ENCODE peak calls at places on chromosomes 6 and 20, in eight cellular contexts. E is activated naive CD8-positive, alpha-beta T cell treated with anti-CD3 and anti-CD28 coated beads, Interleukin-2, amount 10 ng/mL, durations not matched to agents 7 days and 5 days; Y is cardiac muscle cell; B is amygdala; P is NAMALWA; L is activated CD4-positive, alpha-beta T cell treated with anti-CD3 and anti-CD28 coated beads, Interleukin-2, amount 50 U/mL, for 48 hours; C is BJ; R is mesenchymal stem cell. W is an unnamed sample.

GRCh38 chr6:84137051-84137375 is 90.4 kb downstream of the CEP162 start:
- DNase-seq in E (no peak), Y (no peak), B (no peak), P (no peak), L (no peak), C (no peak), R (no peak), W (no peak)

GRCh38 chr20:571754-572331 is 28.3 kb upstream of the CSNK2A1 start:
- DNase-seq in E (no peak), Y (peak; percentile 25), B (no peak), P (no peak), L (no peak), C (no peak), R (no peak), W (peak; percentile 66)

GRCh38 chr6:87196275-87196842 is 41.0 kb downstream of the ZNF292 start:
- DNase-seq in E (no peak), Y (no peak), B (no peak), P (no peak), L (no peak), C (no peak), R (no peak), W (no peak)

GRCh38 chr20:10217517-10218410 is 866 bp upstream of the SNAP25 start:
- DNase-seq in E (peak; percentile 23), Y (peak; percentile 92), B (peak; percentile 42), P (no peak), L (peak; percentile 24), C (peak; percentile 64), R (peak; percentile 97), W (peak; percentile 70)

GRCh38 chr6:62716719-62717118 is 430.7 kb upstream of the KHDRBS2 start:
- DNase-seq in E (no peak), Y (no peak), B (no peak), P (no peak), L (no peak), C (no peak), R (no peak), W (no peak)

GRCh38 chr6:46925563-46926253 is 4.0 kb upstream of the ADGRF5 start:
- DNase-seq in E (no peak), Y (no peak), B (no peak), P (no peak), L (no peak), C (peak; percentile 27), R (peak; percentile 66), W (no peak)

GRCh38 chr6:167826230-167827061 is at the start of gene AFDN:
- DNase-seq in E (peak; percentile 80), Y (peak; percentile 82), B (peak; percentile 42), P (peak; percentile 70), L (peak; percentile 62), C (no peak), R (peak; percentile 63), W (peak; percentile 74)

GRCh38 chr20:24236204-24236603 is 233.2 kb upstream of the SYNDIG1 start:
- DNase-seq in E (no peak), Y (no peak), B (no peak), P (no peak), L (no peak), C (no peak), R (no peak), W (no peak)

GRCh38 chr6:41780623-41781301 is at the start of gene PRICKLE4:
- DNase-seq in E (no peak), Y (peak; percentile 56), B (no peak), P (no peak), L (no peak), C (no peak), R (peak; percentile 30), W (peak; percentile 55)

GRCh38 chr6:34084591-34085280 is 61.2 kb downstream of the GRM4 start:
- DNase-seq in E (no peak), Y (no peak), B (no peak), P (no peak), L (no peak), C (no peak), R (no peak), W (no peak)

GRCh38 chr6:82076855-82077254 is 170.7 kb downstream of the IBTK start:
- DNase-seq in E (no peak), Y (no peak), B (no peak), P (no peak), L (no peak), C (no peak), R (no peak), W (no peak)

GRCh38 chr6:18845891-18846290 is 458.7 kb downstream of the RNF144B start:
- DNase-seq in E (no peak), Y (no peak), B (no peak), P (no peak), L (no peak), C (no peak), R (no peak), W (no peak)

GRCh38 chr6:69719602-69720193 is 77.1 kb downstream of the LMBRD1 start:
- DNase-seq in E (no peak), Y (peak; percentile 39), B (no peak), P (peak; percentile 55), L (no peak), C (no peak), R (peak; percentile 41), W (no peak)

GRCh38 chr20:51020657-51021056 is 2.2 kb downstream of the KCNG1 start:
- DNase-seq in E (no peak), Y (no peak), B (no peak), P (no peak), L (no peak), C (no peak), R (no peak), W (no peak)

GRCh38 chr6:79432726-79433125 is 104.5 kb downstream of the LCA5 start:
- DNase-seq in E (no peak), Y (no peak), B (no peak), P (no peak), L (no peak), C (no peak), R (no peak), W (no peak)

GRCh38 chr6:122735618-122736017 is 43.9 kb upstream of the FABP7 start:
- DNase-seq in E (no peak), Y (no peak), B (no peak), P (no peak), L (no peak), C (no peak), R (no peak), W (no peak)

GRCh38 chr6:157860505-157860991 is 37.5 kb downstream of the SNX9 start:
- DNase-seq in E (no peak), Y (no peak), B (no peak), P (no peak), L (no peak), C (no peak), R (peak; percentile 59), W (no peak)

GRCh38 chr20:52852695-52853094 is 119.5 kb upstream of the TSHZ2 start:
- DNase-seq in E (no peak), Y (no peak), B (no peak), P (no peak), L (no peak), C (no peak), R (no peak), W (no peak)

GRCh38 chr6:152127429-152128165 is 320.1 kb downstream of the ESR1 start:
- DNase-seq in E (no peak), Y (no peak), B (no peak), P (no peak), L (no peak), C (no peak), R (peak; percentile 13), W (no peak)

GRCh38 chr20:846894-847278 is 13.4 kb downstream of the FAM110A start:
- DNase-seq in E (peak; percentile 76), Y (no peak), B (no peak), P (peak; percentile 80), L (peak; percentile 53), C (no peak), R (no peak), W (no peak)

GRCh38 chr6:151494235-151494950 is 576 bp downstream of the CCDC170 start:
- DNase-seq in E (peak; percentile 45), Y (peak; percentile 32), B (no peak), P (no peak), L (peak; percentile 7), C (no peak), R (peak; percentile 70), W (no peak)

GRCh38 chr6:114514153-114514552 is 171.3 kb upstream of the HS3ST5 start:
- DNase-seq in E (no peak), Y (no peak), B (no peak), P (no peak), L (no peak), C (no peak), R (no peak), W (no peak)

GRCh38 chr20:25025091-25025861 is 32.7 kb downstream of the ACSS1 start:
- DNase-seq in E (no peak), Y (no peak), B (no peak), P (no peak), L (no peak), C (no peak), R (no peak), W (no peak)

GRCh38 chr6:84774174-84775158 is 10.1 kb upstream of the TBX18 start:
- DNase-seq in E (peak; percentile 52), Y (peak; percentile 65), B (no peak), P (no peak), L (no peak), C (no peak), R (peak; percentile 53), W (peak; percentile 80)

GRCh38 chr20:36779656-36780025 is 6.1 kb upstream of the DSN1 start:
- DNase-seq in E (no peak), Y (no peak), B (no peak), P (no peak), L (no peak), C (no peak), R (peak; percentile 57), W (no peak)

GRCh38 chr6:19478273-19478672 is 358.9 kb upstream of the ID4 start:
- DNase-seq in E (no peak), Y (no peak), B (no peak), P (no peak), L (no peak), C (no peak), R (no peak), W (no peak)

GRCh38 chr20:24052599-24053275 is 64.2 kb upstream of the GGTLC1 start:
- DNase-seq in E (no peak), Y (no peak), B (no peak), P (no peak), L (no peak), C (no peak), R (no peak), W (no peak)

GRCh38 chr20:15364781-15365180 is 1027.4 kb upstream of the FLRT3 start:
- DNase-seq in E (no peak), Y (no peak), B (no peak), P (no peak), L (no peak), C (no peak), R (no peak), W (no peak)

W was measured in nephron progenitor cell.